ENCODE peak calls at places on chromosomes 7 and 10, in eight cellular contexts. K is activated CD4-positive, alpha-beta memory T cell treated with anti-CD3 and anti-CD28 coated beads for 36 hours; R is AG08395; E is iris pigment epithelial cell; J is hepatic stellate cell; G is PC-9; Y is activated T-helper 9 cell treated with anti-CD3 and anti-CD28 coated beads, Interleukin-2, amount 50 U/mL, for 16 hours; W is head of caudate nucleus. L is an unnamed sample.

GRCh38 chr7:2760098-2760889 is 72.3 kb downstream of the AMZ1 start:
- DNase-seq in K (peak), R (peak), E (peak), J (peak), G (peak), Y (no peak), W (no peak), L (peak)

GRCh38 chr7:141698247-141699015 is 3.5 kb downstream of the DENND11 start:
- DNase-seq in K (no peak), R (no peak), E (no peak), J (no peak), G (no peak), Y (no peak), W (no peak), L (no peak)

GRCh38 chr10:130466271-130466997 is 330.2 kb downstream of the GLRX3 start:
- DNase-seq in K (no peak), R (no peak), E (no peak), J (no peak), G (no peak), Y (no peak), W (no peak), L (no peak)

GRCh38 chr7:15839415-15840100 is 153.1 kb upstream of the MEOX2 start:
- DNase-seq in K (no peak), R (peak), E (no peak), J (peak), G (no peak), Y (no peak), W (no peak), L (no peak)

GRCh38 chr10:132922872-132923271 is 19.5 kb downstream of the CFAP46 start:
- DNase-seq in K (no peak), R (no peak), E (no peak), J (no peak), G (no peak), Y (no peak), W (no peak), L (no peak)

GRCh38 chr7:16762177-16762576 is 8.6 kb downstream of the TSPAN13 start:
- DNase-seq in K (no peak), R (no peak), E (no peak), J (no peak), G (no peak), Y (no peak), W (no peak), L (no peak)

GRCh38 chr7:76155938-76156337 is 45.8 kb upstream of the SRRM3 start:
- DNase-seq in K (no peak), R (no peak), E (peak), J (no peak), G (no peak), Y (no peak), W (peak), L (no peak)

GRCh38 chr7:136104269-136104603 is 127.1 kb upstream of the MTPN start:
- DNase-seq in K (no peak), R (no peak), E (peak), J (no peak), G (no peak), Y (no peak), W (no peak), L (no peak)

GRCh38 chr7:127678330-127678729 is 26.3 kb downstream of the SND1 start:
- DNase-seq in K (no peak), R (no peak), E (peak), J (no peak), G (no peak), Y (no peak), W (no peak), L (no peak)

GRCh38 chr10:97904026-97904410 is 54.4 kb downstream of the GOLGA7B start:
- DNase-seq in K (no peak), R (no peak), E (no peak), J (no peak), G (no peak), Y (no peak), W (no peak), L (no peak)

L was measured in erythroblast.